ENCODE peak calls at places on chromosomes 13 and 19, in nine cellular contexts. O is HS-27A, J is HT-29, V is progenitor cell of endocrine pancreas, L is KBM-7, X is GM13977, D is tibial artery, A is HTR-8/SVneo, T is bronchial epithelial cell. R is an unnamed sample.
A peak's percentile ranks its signal among the peaks of the same experiment; 100 is the strongest.

GRCh38 chr19:2328401-2329161 is at the start of the genes LSM7 and SPPL2B:
- DNase-seq in L (peak; percentile 89), A (peak; percentile 97), T (peak; percentile 67), D (peak; percentile 88), V (peak; percentile 84), O (peak; percentile 45), X (peak; percentile 99), J (peak; percentile 76), R (peak; percentile 97)

GRCh38 chr19:18436651-18437478 is 1.1 kb downstream of the ISYNA1 start:
- DNase-seq in D (peak; percentile 57), J (peak; percentile 27), X (peak; percentile 97), A (peak; percentile 96), V (peak; percentile 74), T (peak; percentile 38), L (peak; percentile 80), O (no peak), R (peak; percentile 86)

GRCh38 chr19:17095141-17095919 is 19.8 kb downstream of the MYO9B start:
- DNase-seq in A (no peak), X (no peak), V (no peak), J (no peak), T (no peak), O (no peak), D (peak; percentile 86), L (no peak), R (peak; percentile 29)

GRCh38 chr13:59112375-59112774 is 1051.4 kb downstream of the DIAPH3 start:
- DNase-seq in A (peak; percentile 54), L (peak; percentile 2), J (no peak), O (peak; percentile 72), D (peak; percentile 40), T (peak; percentile 12), X (no peak), V (no peak), R (no peak)

GRCh38 chr13:105814219-105814901 is 721.1 kb downstream of the EFNB2 start:
- DNase-seq in A (no peak), V (no peak), X (no peak), T (peak; percentile 98), L (no peak), J (peak; percentile 85), D (no peak), O (no peak), R (no peak)

GRCh38 chr13:57633950-57634828 is 2.6 kb downstream of the PCDH17 start:
- DNase-seq in A (no peak), T (no peak), L (no peak), V (peak; percentile 11), D (peak; percentile 25), X (no peak), J (no peak), O (no peak), R (no peak)

GRCh38 chr19:47608074-47608907 is 643 bp upstream of the BICRA start:
- DNase-seq in O (peak; percentile 87), T (peak; percentile 67), D (peak; percentile 93), V (peak; percentile 93), X (peak; percentile 99), J (peak; percentile 99), A (peak; percentile 93), L (peak; percentile 91), R (peak; percentile 94)

GRCh38 chr13:33611016-33611805 is 206.7 kb upstream of the RFC3 start:
- DNase-seq in V (no peak), L (peak; percentile 71), J (no peak), T (no peak), X (no peak), O (no peak), A (no peak), D (peak; percentile 42), R (no peak)

GRCh38 chr13:61350351-61350750 is 65.3 kb downstream of the PCDH20 start:
- DNase-seq in L (no peak), O (no peak), V (no peak), T (peak; percentile 14), A (no peak), J (no peak), X (no peak), D (no peak), R (no peak)

GRCh38 chr19:43667524-43668405 is 2.2 kb downstream of the PLAUR start:
- DNase-seq in T (no peak), A (no peak), L (no peak), V (peak; percentile 12), J (no peak), X (no peak), D (peak; percentile 38), O (no peak), R (peak; percentile 87)